ENCODE peak calls at places on chromosomes 2 and 18, in four cellular contexts. E is brain microvascular endothelial cell, F is ecto neural progenitor cell, I is Daoy. D is an unnamed sample.

GRCh38 chr2:234033885-234034284 is 16.6 kb upstream of the SPP2 start:
- DNase-seq in E (no peak), F (no peak), I (no peak), D (no peak)

GRCh38 chr2:57892920-57893319 is 153.7 kb upstream of the VRK2 start:
- DNase-seq in E (no peak), F (no peak), I (no peak), D (no peak)

GRCh38 chr18:63979409-63979908 is 9.6 kb downstream of the SERPINB8 start:
- DNase-seq in E (peak), F (peak), I (peak), D (peak)

GRCh38 chr2:42239289-42239661 is 70.1 kb downstream of the EML4 start:
- DNase-seq in E (no peak), F (no peak), I (no peak), D (no peak)

GRCh38 chr2:190382851-190383250 is 25.3 kb upstream of the MFSD6 start:
- DNase-seq in E (peak), F (no peak), I (peak), D (no peak)

GRCh38 chr2:148513425-148513824 is 131.1 kb upstream of the EPC2 start:
- DNase-seq in E (no peak), F (no peak), I (no peak), D (no peak)

GRCh38 chr2:41410011-41410410 is 637.8 kb upstream of the PKDCC start:
- DNase-seq in E (no peak), F (no peak), I (no peak), D (no peak)

GRCh38 chr2:35503311-35503710 is 852.3 kb upstream of the CRIM1 start:
- DNase-seq in E (no peak), F (no peak), I (no peak), D (no peak)

GRCh38 chr2:40118622-40119021 is 333.3 kb downstream of the SLC8A1 start:
- DNase-seq in E (no peak), F (no peak), I (no peak), D (no peak)

GRCh38 chr18:46320928-46321855 is 217.0 kb downstream of the HAUS1 start:
- DNase-seq in E (peak), F (no peak), I (peak), D (no peak)

GRCh38 chr2:181891258-181891965 is at the start of gene ITPRID2:
- DNase-seq in E (peak), F (no peak), I (peak), D (peak)

GRCh38 chr2:218963597-218963996 is 4.1 kb downstream of the CDK5R2 start:
- DNase-seq in E (no peak), F (no peak), I (peak), D (no peak)

GRCh38 chr2:98875081-98875728 is 60.8 kb downstream of the CRACDL start:
- DNase-seq in E (no peak), F (no peak), I (no peak), D (no peak)

GRCh38 chr2:81551040-81551634 is 1246.6 kb upstream of the LRRTM1 start:
- DNase-seq in E (no peak), F (no peak), I (no peak), D (no peak)

GRCh38 chr2:120859814-120860578 is 124.3 kb downstream of the GLI2 start:
- DNase-seq in E (no peak), F (no peak), I (no peak), D (no peak)

GRCh38 chr18:46407471-46408166 is 249.4 kb downstream of the LOXHD1 start:
- DNase-seq in E (peak), F (no peak), I (no peak), D (peak)

GRCh38 chr2:86068098-86069047 is 37.3 kb downstream of the POLR1A start:
- DNase-seq in E (peak), F (no peak), I (no peak), D (no peak)

GRCh38 chr2:241857572-241858121 is 1.0 kb downstream of the PDCD1 start:
- DNase-seq in E (no peak), F (no peak), I (no peak), D (no peak)

GRCh38 chr2:66867038-66867380 is 432.1 kb downstream of the MEIS1 start:
- DNase-seq in E (no peak), F (no peak), I (no peak), D (no peak)

GRCh38 chr2:96509114-96509846 is 4.1 kb upstream of the NEURL3 start:
- DNase-seq in E (peak), F (peak), I (peak), D (peak)

GRCh38 chr2:237639441-237640220 is 12.2 kb downstream of the LRRFIP1 start:
- DNase-seq in E (no peak), F (no peak), I (peak), D (no peak)

GRCh38 chr2:155145758-155146229 is 447.3 kb downstream of the KCNJ3 start:
- DNase-seq in E (no peak), F (no peak), I (no peak), D (no peak)

GRCh38 chr2:237473474-237474453 is 13.3 kb upstream of the MLPH start:
- DNase-seq in E (peak), F (no peak), I (peak), D (no peak)

GRCh38 chr2:56199492-56199891 is 15.7 kb downstream of the CCDC85A start:
- DNase-seq in E (no peak), F (no peak), I (peak), D (peak)

GRCh38 chr2:63899639-63900038 is 57.9 kb downstream of the UGP2 start:
- DNase-seq in E (no peak), F (no peak), I (no peak), D (no peak)

GRCh38 chr2:48790407-48791170 is 35.1 kb upstream of the LHCGR start:
- DNase-seq in E (no peak), F (no peak), I (no peak), D (no peak)

GRCh38 chr2:13227543-13227942 is 510.8 kb downstream of the TRIB2 start:
- DNase-seq in E (no peak), F (no peak), I (no peak), D (no peak)